ENCODE peak calls at places on chromosome 16, in seven cellular contexts. Z is AG04450, C is HAP-1, D is A549, U is transverse colon, J is HL-60, S is mesendoderm. O is an unnamed sample.

GRCh38 chr16:66911112-66911511 is 7.6 kb downstream of the CDH16 start:
- DNase-seq in C (no peak), Z (no peak), U (no peak), J (no peak), S (no peak), D (no peak), O (no peak)

GRCh38 chr16:2211923-2212347 is 1.3 kb upstream of the BRICD5 start:
- DNase-seq in Z (no peak), U (no peak), S (no peak), C (no peak), J (no peak), D (no peak), O (no peak)

GRCh38 chr16:89821438-89822187 is 5.2 kb upstream of the FANCA start:
- DNase-seq in S (no peak), D (no peak), J (no peak), U (no peak), Z (no peak), C (no peak), O (no peak)

GRCh38 chr16:19524866-19525723 is 1.4 kb downstream of the CCP110 start:
- DNase-seq in U (no peak), Z (no peak), S (peak; percentile 55), C (peak; percentile 24), D (no peak), J (no peak), O (no peak)

GRCh38 chr16:60642956-60643355 is 1393.3 kb downstream of the CDH8 start:
- DNase-seq in Z (no peak), D (no peak), C (no peak), U (no peak), S (peak; percentile 8), J (no peak), O (no peak)

GRCh38 chr16:57871457-57871856 is 69.2 kb upstream of the KIFC3 start:
- DNase-seq in D (peak; percentile 52), Z (no peak), C (no peak), J (no peak), S (no peak), U (no peak), O (no peak)

GRCh38 chr16:15398618-15399316 is 3.2 kb downstream of the MPV17L start:
- DNase-seq in S (no peak), Z (no peak), C (no peak), U (no peak), D (no peak), J (no peak), O (no peak)

GRCh38 chr16:57630402-57630787 is 2.0 kb downstream of the ADGRG1 start:
- DNase-seq in J (no peak), S (peak; percentile 92), Z (no peak), U (no peak), D (no peak), C (no peak), O (no peak)

GRCh38 chr16:66408181-66409048 is 18.7 kb upstream of the BEAN1 start:
- DNase-seq in U (no peak), C (no peak), J (peak; percentile 35), D (peak; percentile 57), Z (peak; percentile 48), S (peak; percentile 55), O (peak; percentile 52)

GRCh38 chr16:69831212-69832123 is 69.3 kb downstream of the WWP2 start:
- DNase-seq in D (peak; percentile 65), C (no peak), Z (no peak), S (no peak), U (no peak), J (no peak), O (no peak)

GRCh38 chr16:3525951-3526350 is 25.1 kb downstream of the CLUAP1 start:
- DNase-seq in C (no peak), S (no peak), D (no peak), U (no peak), J (no peak), Z (no peak), O (no peak)

GRCh38 chr16:535446-536405 is 8.2 kb downstream of the CAPN15 start:
- DNase-seq in C (no peak), D (peak; percentile 80), S (no peak), Z (no peak), U (peak; percentile 89), J (no peak), O (no peak)

GRCh38 chr16:5062790-5063765 is 2.7 kb downstream of the C16orf89 start:
- DNase-seq in S (peak; percentile 20), Z (no peak), J (no peak), D (no peak), U (no peak), C (no peak), O (no peak)

GRCh38 chr16:6279261-6279660 is 1053.4 kb upstream of the RBFOX1 start:
- DNase-seq in J (no peak), C (no peak), U (no peak), D (no peak), Z (no peak), S (peak; percentile 65), O (no peak)

GRCh38 chr16:26561303-26561702 is 505.4 kb upstream of the C16orf82 start:
- DNase-seq in U (no peak), S (no peak), Z (no peak), C (no peak), J (no peak), D (no peak), O (no peak)

GRCh38 chr16:87171723-87172122 is 145.5 kb downstream of the C16orf95 start:
- DNase-seq in C (no peak), Z (no peak), J (no peak), S (no peak), D (no peak), U (no peak), O (no peak)

GRCh38 chr16:27426423-27427408 is 24.7 kb downstream of the IL21R start:
- DNase-seq in S (peak; percentile 73), Z (peak; percentile 71), C (no peak), D (no peak), J (no peak), U (peak; percentile 38), O (peak; percentile 75)

GRCh38 chr16:81817789-81818304 is 38.8 kb downstream of the PLCG2 start:
- DNase-seq in S (no peak), U (peak; percentile 47), J (no peak), D (no peak), Z (no peak), C (no peak), O (no peak)

GRCh38 chr16:82653550-82654511 is 27.1 kb downstream of the CDH13 start:
- DNase-seq in D (peak; percentile 44), S (peak; percentile 96), C (no peak), Z (peak; percentile 82), J (no peak), U (no peak), O (no peak)

GRCh38 chr16:1461146-1461545 is 13.7 kb downstream of the CLCN7 start:
- DNase-seq in J (no peak), Z (no peak), C (no peak), U (no peak), S (no peak), D (no peak), O (no peak)

GRCh38 chr16:73739049-73739769 is 557.4 kb upstream of the PSMD7 start:
- DNase-seq in S (no peak), D (no peak), U (no peak), Z (no peak), C (no peak), J (no peak), O (no peak)

GRCh38 chr16:27769561-27770222 is 219.7 kb downstream of the KATNIP start:
- DNase-seq in D (no peak), Z (peak; percentile 32), C (no peak), S (peak; percentile 32), U (no peak), J (no peak), O (no peak)

GRCh38 chr16:64159986-64160385 is 961.9 kb downstream of the CDH11 start:
- DNase-seq in S (no peak), U (no peak), D (no peak), J (no peak), C (no peak), Z (no peak), O (no peak)

GRCh38 chr16:71288570-71288889 is 672 bp downstream of the CMTR2 start:
- DNase-seq in J (no peak), C (no peak), Z (no peak), D (no peak), S (peak; percentile 0), U (no peak), O (no peak)

GRCh38 chr16:13968835-13969234 is 48.9 kb downstream of the ERCC4 start:
- DNase-seq in C (no peak), U (no peak), Z (no peak), D (no peak), J (no peak), S (no peak), O (no peak)

GRCh38 chr16:3004319-3004718 is 8.4 kb upstream of the CLDN9 start:
- DNase-seq in U (no peak), D (no peak), C (no peak), Z (no peak), S (no peak), J (no peak), O (no peak)

GRCh38 chr16:15509051-15509592 is 74.7 kb downstream of the BMERB1 start:
- DNase-seq in Z (no peak), D (no peak), S (peak; percentile 71), U (no peak), C (no peak), J (no peak), O (no peak)

GRCh38 chr16:14365200-14365851 is 264.7 kb downstream of the PARN start:
- DNase-seq in C (no peak), Z (no peak), J (no peak), U (no peak), D (no peak), S (no peak), O (no peak)

GRCh38 chr16:81618661-81619060 is 160.4 kb upstream of the PLCG2 start:
- DNase-seq in J (no peak), D (no peak), C (no peak), S (no peak), U (no peak), Z (no peak), O (no peak)

GRCh38 chr16:4900750-4901149 is 36.2 kb downstream of the PPL start:
- DNase-seq in U (no peak), J (no peak), S (no peak), C (no peak), Z (no peak), D (no peak), O (no peak)

GRCh38 chr16:11681977-11682654 is 13.9 kb downstream of the SNN start:
- DNase-seq in S (no peak), C (no peak), U (peak; percentile 73), Z (no peak), D (no peak), J (no peak), O (no peak)
- H3K4me3 ChIP-seq in S (no peak overlapping the region), C (no peak overlapping the region), U (no peak overlapping the region), Z (no peak overlapping the region), D (no peak overlapping the region), J (no peak overlapping the region), O (no peak overlapping the region)

GRCh38 chr16:75305364-75306101 is 54.1 kb upstream of the BCAR1 start:
- DNase-seq in Z (peak; percentile 99), U (peak; percentile 90), J (peak; percentile 59), C (no peak), D (peak; percentile 97), S (peak; percentile 73), O (peak; percentile 100)
- H3K4me3 ChIP-seq in Z (peak overlapping the region; percentile 22), U (no peak overlapping the region), J (no peak overlapping the region), C (no peak overlapping the region), D (peak overlapping the region; percentile 26), S (no peak overlapping the region), O (no peak overlapping the region)

GRCh38 chr16:55021595-55022475 is 91.2 kb downstream of the IRX5 start:
- DNase-seq in Z (no peak), U (peak; percentile 13), J (no peak), C (peak; percentile 16), D (peak; percentile 21), S (peak; percentile 74), O (no peak)
- H3K4me3 ChIP-seq in Z (no peak overlapping the region), U (no peak overlapping the region), J (no peak overlapping the region), C (no peak overlapping the region), D (no peak overlapping the region), S (no peak overlapping the region), O (no peak overlapping the region)

GRCh38 chr16:72722552-72722951 is 325.4 kb downstream of the ZFHX3 start:
- DNase-seq in C (peak; percentile 87), U (no peak), D (no peak), S (peak; percentile 62), Z (no peak), J (no peak), O (no peak)
- H3K4me3 ChIP-seq in C (no peak overlapping the region), U (no peak overlapping the region), D (no peak overlapping the region), S (no peak overlapping the region), Z (no peak overlapping the region), J (no peak overlapping the region), O (no peak overlapping the region)